ENCODE peak calls at places on chromosomes 7 and 10, in seven cellular contexts. N is stomach, D is neural crest cell, B is transverse colon, G is HFF-Myc, J is pancreas, V is tibial nerve. E is an unnamed sample.

GRCh38 chr10:10644317-10645111 is 373.2 kb upstream of the CELF2 start:
- DNase-seq in B (no peak), J (no peak), G (no peak), D (no peak), V (peak), N (no peak), E (no peak)

GRCh38 chr10:114163062-114163861 is 10.7 kb downstream of the CCDC186 start:
- DNase-seq in N (no peak), B (no peak), J (no peak), G (no peak), V (no peak), D (no peak), E (no peak)

GRCh38 chr10:17512341-17513001 is 58.1 kb upstream of the ST8SIA6 start:
- DNase-seq in J (peak), V (peak), B (peak), D (no peak), G (peak), N (peak), E (peak)

GRCh38 chr7:115004121-115004520 is 82.2 kb downstream of the MDFIC start:
- DNase-seq in N (no peak), D (no peak), J (no peak), V (no peak), B (no peak), G (no peak), E (no peak)

GRCh38 chr7:130735273-130735716 is 1.3 kb upstream of the KLF14 start:
- DNase-seq in V (no peak), B (no peak), J (no peak), G (no peak), D (no peak), N (no peak), E (no peak)

GRCh38 chr10:12469345-12469744 is 120.0 kb downstream of the CAMK1D start:
- DNase-seq in N (no peak), G (no peak), J (no peak), V (no peak), B (no peak), D (no peak), E (no peak)

GRCh38 chr7:84002348-84002747 is 192.2 kb downstream of the SEMA3A start:
- DNase-seq in G (no peak), D (no peak), V (no peak), J (no peak), B (no peak), N (no peak), E (no peak)

GRCh38 chr10:4515711-4516110 is 310.3 kb upstream of the AKR1E2 start:
- DNase-seq in G (no peak), B (no peak), N (no peak), D (no peak), V (no peak), J (no peak), E (no peak)

GRCh38 chr10:24887855-24888231 is 64.6 kb downstream of the PRTFDC1 start:
- DNase-seq in B (no peak), N (no peak), V (no peak), J (no peak), G (no peak), D (no peak), E (no peak)

GRCh38 chr7:123845823-123846216 is 851 bp downstream of the HYAL4 start:
- DNase-seq in N (no peak), G (no peak), B (no peak), D (no peak), J (no peak), V (no peak), E (no peak)

GRCh38 chr10:71075066-71075758 is 137.2 kb upstream of the UNC5B start:
- DNase-seq in V (no peak), N (no peak), D (no peak), J (no peak), G (no peak), B (no peak), E (no peak)

GRCh38 chr10:71257292-71257997 is 45.1 kb downstream of the UNC5B start:
- DNase-seq in B (peak), J (no peak), D (no peak), V (no peak), N (no peak), G (no peak), E (no peak)

GRCh38 chr7:50667789-50668226 is 102.6 kb upstream of the DDC start:
- DNase-seq in N (no peak), J (no peak), G (no peak), V (no peak), D (no peak), B (no peak), E (no peak)

GRCh38 chr10:71804067-71804466 is 30.7 kb upstream of the VSIR start:
- DNase-seq in G (no peak), N (no peak), D (no peak), B (no peak), J (no peak), V (peak), E (no peak)

GRCh38 chr7:80542398-80542797 is 30.5 kb upstream of the GNAT3 start:
- DNase-seq in D (no peak), B (no peak), N (no peak), J (no peak), G (peak), V (no peak), E (peak)

GRCh38 chr10:44206127-44206818 is 178.6 kb downstream of the CXCL12 start:
- DNase-seq in V (no peak), N (no peak), G (peak), J (no peak), B (no peak), D (no peak), E (no peak)

GRCh38 chr7:157255201-157255606 is 81.6 kb upstream of the DNAJB6 start:
- DNase-seq in J (no peak), B (no peak), D (no peak), G (no peak), N (no peak), V (no peak), E (no peak)

GRCh38 chr7:32958046-32959025 is 1.1 kb downstream of the FKBP9 start:
- DNase-seq in J (peak), B (peak), D (no peak), G (no peak), V (peak), N (peak), E (no peak)

GRCh38 chr7:111012152-111012551 is 78.8 kb upstream of the LRRN3 start:
- DNase-seq in B (no peak), G (no peak), J (no peak), D (no peak), N (no peak), V (no peak), E (no peak)

GRCh38 chr7:148865283-148865682 is 18.8 kb downstream of the EZH2 start:
- DNase-seq in J (no peak), G (no peak), N (no peak), B (no peak), D (no peak), V (no peak), E (no peak)

GRCh38 chr7:116687801-116688201 is 15.8 kb downstream of the MET start:
- DNase-seq in N (no peak), B (no peak), D (no peak), J (no peak), V (no peak), G (peak), E (no peak)

GRCh38 chr7:43700059-43700501 is 29.2 kb downstream of the COA1 start:
- DNase-seq in V (no peak), N (no peak), J (no peak), G (peak), D (no peak), B (no peak), E (peak)

GRCh38 chr10:110008518-110009339 is 945 bp downstream of the ADD3 start:
- DNase-seq in V (peak), B (peak), J (peak), D (no peak), N (peak), G (no peak), E (no peak)

GRCh38 chr7:144133307-144133706 is 10.3 kb downstream of the OR2A14 start:
- DNase-seq in G (no peak), V (no peak), D (no peak), B (no peak), N (no peak), J (no peak), E (no peak)

GRCh38 chr10:13717936-13718772 is 131.4 kb downstream of the PRPF18 start:
- DNase-seq in D (no peak), J (peak), V (peak), G (peak), N (peak), B (peak), E (peak)

GRCh38 chr10:77497748-77498147 is 139.9 kb downstream of the KCNMA1 start:
- DNase-seq in V (no peak), D (no peak), B (no peak), N (no peak), J (no peak), G (no peak), E (no peak)

DNA sequence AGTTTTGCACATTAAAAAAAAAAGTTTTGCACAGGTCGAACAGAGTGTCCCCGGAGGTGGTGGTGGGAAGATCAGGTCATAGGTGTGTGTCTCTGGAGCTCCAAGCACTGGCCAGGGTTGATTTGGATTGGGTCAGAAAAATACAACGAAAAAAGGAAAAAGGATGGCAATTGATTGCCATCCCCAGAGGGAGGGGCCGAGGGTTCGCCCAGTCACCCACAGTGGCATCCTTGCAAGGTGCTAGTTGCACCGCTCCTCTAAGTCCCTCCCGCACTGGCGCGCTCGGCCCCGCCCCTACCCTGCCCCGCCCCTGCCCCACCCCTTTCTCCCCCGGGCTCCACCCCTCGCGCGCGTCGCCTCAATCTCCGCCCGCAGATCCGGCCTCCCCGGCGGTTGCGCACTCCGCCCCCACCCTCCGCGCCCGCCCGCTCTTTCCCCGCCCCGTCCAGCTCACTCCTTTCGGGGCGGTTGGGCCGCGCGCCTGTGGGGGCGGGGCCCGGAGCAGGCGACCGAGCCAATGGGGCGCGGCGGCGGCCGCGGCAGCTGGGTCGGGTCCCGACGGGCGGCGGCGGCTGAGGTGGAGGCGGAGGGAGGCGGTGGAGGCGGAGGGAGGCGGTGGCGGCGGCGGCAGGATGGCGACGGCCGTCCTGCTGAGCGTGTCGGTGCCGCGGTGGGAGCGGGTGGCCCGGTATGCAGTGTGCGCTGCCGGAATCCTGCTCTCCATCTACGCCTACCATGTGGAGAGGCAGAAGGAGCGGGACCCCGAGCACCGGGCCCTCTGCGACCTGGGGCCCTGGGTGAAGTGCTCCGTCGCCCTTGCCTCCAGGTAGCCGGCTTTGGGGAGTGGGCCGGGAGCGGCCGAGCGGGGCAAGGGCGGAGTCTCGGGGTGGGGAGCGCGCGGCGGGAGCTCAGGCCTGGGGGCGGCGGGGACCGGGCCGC is 31.5 kb upstream of the ERV3-1 start:
- DNase-seq in B (peak), J (peak), N (peak), V (peak), G (peak), D (peak), E (peak)
- TF ChIP-seq CTCF in B (no peak), J (no peak), N (no peak), V (no peak), G (no peak), D (peak), E (no peak)

GRCh38 chr10:132728321-132728720 is 57.6 kb downstream of the NKX6-2 start:
- DNase-seq in N (no peak), D (no peak), G (no peak), J (no peak), B (no peak), V (no peak), E (no peak)
- TF ChIP-seq CTCF in N (no peak), D (no peak), G (no peak), J (no peak), B (no peak), V (no peak), E (no peak)

GRCh38 chr10:82934429-82934828 is 1059.4 kb downstream of the NRG3 start:
- DNase-seq in J (no peak), D (no peak), N (no peak), V (no peak), B (no peak), G (no peak), E (no peak)
- TF ChIP-seq CTCF in J (no peak), D (peak), N (no peak), V (no peak), B (no peak), G (peak), E (no peak)

DNA sequence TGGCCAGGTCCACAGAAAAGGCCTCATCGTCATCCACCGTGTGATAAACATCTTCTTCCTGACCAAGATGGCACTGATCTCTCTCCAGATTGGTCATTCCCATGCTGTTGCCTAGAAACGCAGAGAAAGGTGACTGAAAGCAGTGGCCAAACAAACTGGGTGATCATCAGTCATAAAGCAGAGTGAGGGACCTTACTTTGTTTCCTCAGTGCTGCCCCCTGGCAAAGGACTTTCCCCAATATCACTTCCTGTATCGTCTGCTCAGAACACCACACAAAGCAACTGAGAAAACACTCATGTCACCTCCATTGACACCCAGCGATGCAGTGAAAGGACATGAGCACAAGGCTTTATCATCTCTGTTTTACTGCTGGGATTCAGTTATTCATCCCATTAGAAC is 40.0 kb upstream of the TM9SF3 start:
- DNase-seq in J (no peak), G (no peak), B (no peak), V (no peak), N (no peak), D (no peak), E (no peak)
- TF ChIP-seq CTCF in J (no peak), G (peak), B (no peak), V (no peak), N (no peak), D (peak), E (no peak)